ENCODE peak calls at places on chromosomes 11 and 22, in ten cellular contexts. M, R, B, P, L, V, A, Y, T and Z are unnamed samples.

GRCh38 chr11:75191330-75191717 is 40.4 kb downstream of the SLCO2B1 start:
- DNase-seq in M (no peak), R (no peak), B (no peak), P (no peak), L (no peak), V (no peak), A (no peak), Y (peak), T (no peak), Z (no peak)

GRCh38 chr11:47259178-47259977 is 1.6 kb downstream of the NR1H3 start:
- DNase-seq in M (no peak), R (peak), B (no peak), P (no peak), L (no peak), V (peak), A (no peak), Y (peak), T (no peak), Z (no peak)

GRCh38 chr11:35746356-35747153 is 84.0 kb downstream of the TRIM44 start:
- DNase-seq in M (no peak), R (peak), B (no peak), P (no peak), L (no peak), V (peak), A (no peak), Y (no peak), T (no peak), Z (no peak)

GRCh38 chr11:114790910-114791309 is 112.6 kb downstream of the NXPE2 start:
- DNase-seq in M (no peak), R (no peak), B (no peak), P (no peak), L (no peak), V (no peak), A (no peak), Y (no peak), T (no peak), Z (no peak)

GRCh38 chr22:27715078-27715477 is 86.5 kb downstream of the MN1 start:
- DNase-seq in M (no peak), R (no peak), B (no peak), P (no peak), L (no peak), V (no peak), A (no peak), Y (no peak), T (no peak), Z (no peak)

GRCh38 chr11:65429069-65429681 is 6.6 kb downstream of the NEAT1 start:
- DNase-seq in M (no peak), R (peak), B (no peak), P (peak), L (no peak), V (peak), A (no peak), Y (peak), T (no peak), Z (no peak)

GRCh38 chr22:49133541-49133940 is 694.1 kb downstream of the BRD1 start:
- DNase-seq in M (no peak), R (no peak), B (no peak), P (no peak), L (no peak), V (no peak), A (no peak), Y (no peak), T (no peak), Z (no peak)

GRCh38 chr11:74453373-74453975 is 13.9 kb downstream of the KCNE3 start:
- DNase-seq in M (peak), R (peak), B (peak), P (peak), L (peak), V (peak), A (peak), Y (peak), T (no peak), Z (peak)

GRCh38 chr11:77406396-77406795 is 67.5 kb downstream of the PAK1 start:
- DNase-seq in M (no peak), R (no peak), B (no peak), P (no peak), L (no peak), V (no peak), A (no peak), Y (no peak), T (no peak), Z (no peak)

GRCh38 chr11:3959015-3959917 is 103.8 kb downstream of the STIM1 start:
- DNase-seq in M (no peak), R (peak), B (no peak), P (no peak), L (no peak), V (peak), A (no peak), Y (no peak), T (no peak), Z (no peak)

GRCh38 chr22:46534901-46535630 is 2.4 kb downstream of the CELSR1 start:
- DNase-seq in M (no peak), R (no peak), B (no peak), P (peak), L (no peak), V (no peak), A (no peak), Y (no peak), T (no peak), Z (no peak)

GRCh38 chr11:100467821-100468508 is 219.1 kb upstream of the ARHGAP42 start:
- DNase-seq in M (no peak), R (no peak), B (no peak), P (no peak), L (no peak), V (no peak), A (no peak), Y (no peak), T (no peak), Z (no peak)

GRCh38 chr22:22810018-22810427 is 77.6 kb upstream of the IGLL5 start:
- DNase-seq in M (no peak), R (peak), B (peak), P (no peak), L (peak), V (peak), A (no peak), Y (peak), T (no peak), Z (no peak)

GRCh38 chr22:28771195-28771791 is 1.2 kb upstream of the CCDC117 start:
- DNase-seq in M (no peak), R (no peak), B (no peak), P (no peak), L (no peak), V (no peak), A (no peak), Y (no peak), T (no peak), Z (no peak)

GRCh38 chr11:64485077-64485476 is 105.9 kb upstream of the SLC22A12 start:
- DNase-seq in M (no peak), R (peak), B (no peak), P (no peak), L (no peak), V (no peak), A (no peak), Y (no peak), T (no peak), Z (no peak)

GRCh38 chr11:124983674-124984511 is 29.9 kb downstream of the CCDC15 start:
- DNase-seq in M (no peak), R (no peak), B (no peak), P (no peak), L (no peak), V (no peak), A (no peak), Y (no peak), T (no peak), Z (no peak)

GRCh38 chr11:59680287-59681154 is 11.7 kb upstream of the PATL1 start:
- DNase-seq in M (peak), R (peak), B (peak), P (peak), L (peak), V (peak), A (peak), Y (peak), T (peak), Z (no peak)

GRCh38 chr22:45149671-45150070 is 14.1 kb upstream of the NUP50 start:
- DNase-seq in M (no peak), R (no peak), B (no peak), P (no peak), L (no peak), V (peak), A (no peak), Y (no peak), T (no peak), Z (no peak)

GRCh38 chr11:61512435-61512834 is 3.9 kb downstream of the LRRC10B start:
- DNase-seq in M (no peak), R (no peak), B (no peak), P (peak), L (no peak), V (no peak), A (no peak), Y (no peak), T (no peak), Z (no peak)

GRCh38 chr11:16912607-16913006 is 101.6 kb downstream of the PLEKHA7 start:
- DNase-seq in M (no peak), R (no peak), B (no peak), P (no peak), L (peak), V (no peak), A (no peak), Y (no peak), T (no peak), Z (no peak)

GRCh38 chr11:107704432-107704831 is 7.4 kb downstream of the SLN start:
- DNase-seq in M (no peak), R (no peak), B (no peak), P (no peak), L (no peak), V (peak), A (no peak), Y (no peak), T (no peak), Z (no peak)

GRCh38 chr11:103987631-103988594 is 48.5 kb upstream of the DDI1 start:
- DNase-seq in M (peak), R (peak), B (no peak), P (no peak), L (no peak), V (no peak), A (no peak), Y (no peak), T (no peak), Z (no peak)

GRCh38 chr11:72005347-72006260 is 6.9 kb downstream of the IL18BP start:
- DNase-seq in M (no peak), R (no peak), B (no peak), P (no peak), L (no peak), V (no peak), A (no peak), Y (peak), T (no peak), Z (no peak)

GRCh38 chr22:44758354-44758969 is 6.1 kb downstream of the ARHGAP8 start:
- DNase-seq in M (no peak), R (peak), B (no peak), P (peak), L (no peak), V (peak), A (no peak), Y (no peak), T (no peak), Z (no peak)

GRCh38 chr11:75145196-75145971 is 5.5 kb upstream of the SLCO2B1 start:
- DNase-seq in M (no peak), R (no peak), B (no peak), P (no peak), L (no peak), V (no peak), A (no peak), Y (no peak), T (no peak), Z (no peak)

GRCh38 chr11:11476971-11477645 is 124.1 kb upstream of the CSNK2A3 start:
- DNase-seq in M (no peak), R (no peak), B (no peak), P (no peak), L (no peak), V (no peak), A (no peak), Y (no peak), T (no peak), Z (no peak)

GRCh38 chr11:71204294-71204693 is 48.1 kb downstream of the SHANK2 start:
- DNase-seq in M (no peak), R (no peak), B (no peak), P (peak), L (no peak), V (no peak), A (no peak), Y (no peak), T (no peak), Z (no peak)

GRCh38 chr22:31753005-31753633 is 700 bp upstream of the DEPDC5 start:
- DNase-seq in M (no peak), R (peak), B (no peak), P (peak), L (peak), V (no peak), A (no peak), Y (no peak), T (no peak), Z (no peak)

GRCh38 chr11:250740-251299 is 14.0 kb downstream of the PSMD13 start:
- DNase-seq in M (peak), R (peak), B (peak), P (peak), L (peak), V (peak), A (no peak), Y (peak), T (no peak), Z (no peak)

GRCh38 chr22:41596776-41597634 is 7.4 kb upstream of the PMM1 start:
- DNase-seq in M (peak), R (peak), B (no peak), P (peak), L (peak), V (peak), A (no peak), Y (peak), T (no peak), Z (no peak)

GRCh38 chr11:72591785-72592490 is 82.3 kb downstream of the PDE2A start:
- DNase-seq in M (no peak), R (no peak), B (no peak), P (no peak), L (peak), V (no peak), A (no peak), Y (no peak), T (no peak), Z (peak)

GRCh38 chr11:49995559-49995958 is 13.2 kb upstream of the OR4C12 start:
- DNase-seq in M (no peak), R (peak), B (no peak), P (no peak), L (peak), V (peak), A (no peak), Y (peak), T (peak), Z (no peak)
- TF ChIP-seq CTCF in M (peak), R (peak), B (no peak), P (no peak), L (peak), V (peak), A (peak), Y (peak), T (peak), Z (peak)

DNA sequence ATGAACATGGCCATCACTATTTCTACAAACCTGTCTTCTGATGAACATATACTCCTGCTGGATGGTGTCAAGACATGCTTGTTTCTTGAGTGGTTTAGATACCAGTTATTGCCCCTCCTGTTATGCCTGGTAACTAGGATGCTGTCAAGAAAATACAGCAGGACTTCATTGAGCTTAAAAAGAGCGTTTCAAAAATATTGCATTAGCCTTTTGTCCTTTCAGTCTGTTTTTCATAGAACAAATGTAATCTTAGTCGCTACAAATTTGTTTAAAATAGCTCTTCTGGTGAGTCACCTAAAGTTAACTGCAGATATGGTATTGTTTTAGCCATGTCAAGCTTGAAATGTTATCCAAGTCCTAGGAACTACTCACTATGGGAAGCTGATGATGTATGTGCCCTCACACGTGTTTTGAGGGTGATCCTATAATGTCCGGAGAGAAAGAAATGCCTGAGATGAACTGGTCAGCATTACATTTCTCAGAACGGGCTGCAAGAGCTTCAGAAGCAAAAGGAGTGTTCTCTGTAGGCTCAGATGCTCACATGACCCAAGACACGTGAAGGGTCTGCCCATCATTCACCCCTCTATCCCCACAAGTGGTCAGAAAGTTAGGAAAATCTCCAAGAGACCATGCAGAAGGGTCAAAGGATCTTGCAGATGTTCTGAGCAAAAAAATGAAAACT is 20.7 kb downstream of the ADM start:
- DNase-seq in M (no peak), R (peak), B (no peak), P (no peak), L (no peak), V (peak), A (peak), Y (peak), T (no peak), Z (no peak)
- TF ChIP-seq CTCF in M (no peak), R (no peak), B (no peak), P (no peak), L (no peak), V (no peak), A (no peak), Y (no peak), T (no peak), Z (no peak)

GRCh38 chr11:80155412-80156017 is 714.7 kb upstream of the TENM4 start:
- DNase-seq in M (no peak), R (peak), B (no peak), P (no peak), L (no peak), V (peak), A (no peak), Y (peak), T (no peak), Z (no peak)
- TF ChIP-seq CTCF in M (no peak), R (peak), B (no peak), P (peak), L (peak), V (peak), A (peak), Y (peak), T (peak), Z (peak)

GRCh38 chr11:94525933-94526332 is 13.7 kb downstream of the C11orf97 start:
- DNase-seq in M (no peak), R (peak), B (no peak), P (peak), L (peak), V (peak), A (no peak), Y (peak), T (no peak), Z (no peak)

GRCh38 chr11:94519478-94520084 is 7.3 kb downstream of the C11orf97 start:
- DNase-seq in M (no peak), R (peak), B (no peak), P (no peak), L (no peak), V (peak), A (no peak), Y (peak), T (no peak), Z (no peak)

GRCh38 chr11:94524293-94524692 is 12.0 kb downstream of the C11orf97 start:
- DNase-seq in M (no peak), R (no peak), B (no peak), P (no peak), L (no peak), V (no peak), A (no peak), Y (no peak), T (no peak), Z (no peak)

GRCh38 chr11:94518300-94518699 is 6.0 kb downstream of the C11orf97 start:
- DNase-seq in M (no peak), R (no peak), B (no peak), P (no peak), L (no peak), V (no peak), A (no peak), Y (no peak), T (no peak), Z (no peak)

DNA sequence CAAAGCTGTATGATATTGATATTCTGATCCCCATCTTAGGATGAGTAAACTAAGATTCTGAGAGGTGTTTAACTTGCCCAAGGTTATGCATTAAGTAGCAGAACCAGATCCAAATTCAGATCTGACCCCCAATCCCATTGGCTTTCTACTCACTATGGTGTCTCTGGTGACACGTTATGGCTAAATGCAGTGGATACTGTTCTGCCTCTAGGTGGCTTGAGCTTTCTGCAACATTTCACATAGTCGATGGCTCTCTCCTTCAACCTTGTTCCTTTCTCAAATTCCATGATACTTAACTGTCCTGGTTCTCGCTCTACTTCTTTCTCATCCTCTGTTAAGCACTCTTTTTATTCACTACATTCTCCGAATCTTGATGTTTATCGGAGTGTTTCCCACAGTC is 9.4 kb downstream of the C11orf97 start:
- DNase-seq in M (no peak), R (peak), B (no peak), P (no peak), L (no peak), V (peak), A (no peak), Y (no peak), T (no peak), Z (no peak)
- TF ChIP-seq CTCF in M (no peak), R (peak), B (no peak), P (peak), L (peak), V (peak), A (peak), Y (peak), T (peak), Z (no peak)

GRCh38 chr11:94597896-94598295 is 30.7 kb downstream of the PIWIL4 start:
- DNase-seq in M (no peak), R (peak), B (no peak), P (no peak), L (no peak), V (peak), A (no peak), Y (no peak), T (peak), Z (no peak)
- TF ChIP-seq CTCF in M (no peak), R (peak), B (no peak), P (peak), L (no peak), V (no peak), A (no peak), Y (no peak), T (peak), Z (peak)

GRCh38 chr11:109040303-109040702 is 375.4 kb downstream of the DDX10 start:
- DNase-seq in M (peak), R (no peak), B (no peak), P (no peak), L (no peak), V (no peak), A (no peak), Y (no peak), T (no peak), Z (no peak)
- TF ChIP-seq CTCF in M (peak), R (peak), B (no peak), P (no peak), L (no peak), V (no peak), A (peak), Y (peak), T (peak), Z (peak)

DNA sequence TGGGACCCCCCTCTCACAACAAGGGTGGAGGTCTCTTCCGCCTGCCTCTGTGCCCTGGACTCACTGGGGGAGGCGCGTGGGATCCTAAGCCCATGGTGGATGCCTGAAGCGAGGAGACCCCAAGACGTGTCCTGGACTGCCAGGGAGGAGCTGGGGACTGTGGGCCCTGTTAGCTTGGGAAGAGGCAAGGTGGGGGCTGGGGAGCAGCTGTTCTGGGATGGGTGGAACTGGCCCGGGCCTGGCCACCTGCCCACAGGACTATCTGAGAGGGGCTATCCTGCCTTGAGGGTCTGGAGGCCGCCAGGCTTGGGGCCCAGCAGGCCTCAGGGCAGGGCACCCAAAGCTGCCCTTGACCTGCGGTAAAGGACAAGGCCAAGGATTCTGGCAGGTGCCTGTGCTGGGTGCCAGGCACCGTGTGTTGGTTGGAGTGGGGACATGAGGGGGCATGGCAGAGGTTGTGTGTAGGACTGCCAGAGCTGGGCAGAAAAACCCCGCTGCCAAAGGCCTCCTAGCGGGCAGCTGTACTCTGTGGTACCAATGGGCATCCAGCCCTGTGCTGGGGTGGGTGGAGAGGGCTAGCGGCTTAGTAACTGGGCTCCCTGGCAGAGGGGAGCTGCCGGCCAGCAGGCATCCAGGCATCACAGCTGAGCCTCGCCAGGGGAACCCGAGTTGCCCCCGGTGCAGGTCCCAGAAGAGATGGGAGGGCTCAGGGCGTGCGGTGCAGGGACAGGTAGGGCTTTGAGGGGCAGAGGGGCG is 670 bp downstream of the LSP1 start:
- DNase-seq in M (no peak), R (no peak), B (no peak), P (no peak), L (peak), V (no peak), A (no peak), Y (no peak), T (no peak), Z (no peak)
- TF ChIP-seq CTCF in M (no peak), R (no peak), B (no peak), P (no peak), L (no peak), V (no peak), A (no peak), Y (no peak), T (no peak), Z (no peak)